ENCODE peak calls at places on chromosome 22, in seven cellular contexts. One of them, this sample, is unnamed.

GRCh38 chr22:48897638-48897954 is 930.1 kb downstream of the BRD1 start:
- DNase-seq in skeletal muscle cell: no peak
- DNase-seq in stimulated activated CD8-positive, alpha-beta memory T cell treated with anti-CD3 and anti-CD28 coated beads, Interleukin-7, amount 100 ng/mL, for 1 hour: no peak
- DNase-seq in T1000: no peak
- DNase-seq in brain pericyte: no peak
- DNase-seq in activated gamma-delta T cell treated with Interleukin-2 at 50 U/mL for 16 hours: no peak
- DNase-seq in GM12891: no peak
- DNase-seq in this sample: no peak

GRCh38 chr22:21837184-21837979 is 30.1 kb downstream of the MAPK1 start:
- DNase-seq in skeletal muscle cell: peak; percentile 52
- DNase-seq in stimulated activated CD8-positive, alpha-beta memory T cell treated with anti-CD3 and anti-CD28 coated beads, Interleukin-7, amount 100 ng/mL, for 1 hour: no peak
- DNase-seq in T1000: peak; percentile 6
- DNase-seq in brain pericyte: peak; percentile 21
- DNase-seq in activated gamma-delta T cell treated with Interleukin-2 at 50 U/mL for 16 hours: no peak
- DNase-seq in GM12891: no peak
- DNase-seq in this sample: no peak

GRCh38 chr22:19984201-19984753 is 32.3 kb downstream of the ARVCF start:
- DNase-seq in skeletal muscle cell: no peak
- DNase-seq in stimulated activated CD8-positive, alpha-beta memory T cell treated with anti-CD3 and anti-CD28 coated beads, Interleukin-7, amount 100 ng/mL, for 1 hour: no peak
- DNase-seq in T1000: peak; percentile 67
- DNase-seq in brain pericyte: no peak
- DNase-seq in activated gamma-delta T cell treated with Interleukin-2 at 50 U/mL for 16 hours: no peak
- DNase-seq in GM12891: no peak
- DNase-seq in this sample: no peak

GRCh38 chr22:40083794-40084193 is 89.0 kb downstream of the FAM83F start:
- DNase-seq in skeletal muscle cell: no peak
- DNase-seq in stimulated activated CD8-positive, alpha-beta memory T cell treated with anti-CD3 and anti-CD28 coated beads, Interleukin-7, amount 100 ng/mL, for 1 hour: no peak
- DNase-seq in T1000: no peak
- DNase-seq in brain pericyte: no peak
- DNase-seq in activated gamma-delta T cell treated with Interleukin-2 at 50 U/mL for 16 hours: no peak
- DNase-seq in GM12891: no peak
- DNase-seq in this sample: no peak

GRCh38 chr22:45163074-45163416 is 680 bp upstream of the NUP50 start:
- DNase-seq in skeletal muscle cell: no peak
- DNase-seq in stimulated activated CD8-positive, alpha-beta memory T cell treated with anti-CD3 and anti-CD28 coated beads, Interleukin-7, amount 100 ng/mL, for 1 hour: no peak
- DNase-seq in T1000: no peak
- DNase-seq in brain pericyte: no peak
- DNase-seq in activated gamma-delta T cell treated with Interleukin-2 at 50 U/mL for 16 hours: no peak
- DNase-seq in GM12891: peak; percentile 16
- DNase-seq in this sample: no peak

GRCh38 chr22:24225951-24226350 is 18.9 kb downstream of the GGT5 start:
- DNase-seq in skeletal muscle cell: no peak
- DNase-seq in stimulated activated CD8-positive, alpha-beta memory T cell treated with anti-CD3 and anti-CD28 coated beads, Interleukin-7, amount 100 ng/mL, for 1 hour: no peak
- DNase-seq in T1000: no peak
- DNase-seq in brain pericyte: no peak
- DNase-seq in activated gamma-delta T cell treated with Interleukin-2 at 50 U/mL for 16 hours: no peak
- DNase-seq in GM12891: no peak
- DNase-seq in this sample: no peak

GRCh38 chr22:24155597-24156145 is 25.6 kb upstream of the SUSD2 start:
- DNase-seq in skeletal muscle cell: no peak
- DNase-seq in stimulated activated CD8-positive, alpha-beta memory T cell treated with anti-CD3 and anti-CD28 coated beads, Interleukin-7, amount 100 ng/mL, for 1 hour: no peak
- DNase-seq in T1000: peak; percentile 33
- DNase-seq in brain pericyte: no peak
- DNase-seq in activated gamma-delta T cell treated with Interleukin-2 at 50 U/mL for 16 hours: peak; percentile 35
- DNase-seq in GM12891: peak; percentile 72
- DNase-seq in this sample: no peak

GRCh38 chr22:34493471-34493870 is 572.5 kb upstream of the ISX start:
- DNase-seq in skeletal muscle cell: no peak
- DNase-seq in stimulated activated CD8-positive, alpha-beta memory T cell treated with anti-CD3 and anti-CD28 coated beads, Interleukin-7, amount 100 ng/mL, for 1 hour: no peak
- DNase-seq in T1000: no peak
- DNase-seq in brain pericyte: no peak
- DNase-seq in activated gamma-delta T cell treated with Interleukin-2 at 50 U/mL for 16 hours: no peak
- DNase-seq in GM12891: no peak
- DNase-seq in this sample: no peak

GRCh38 chr22:42468841-42469240 is 36.6 kb upstream of the NFAM1 start:
- DNase-seq in skeletal muscle cell: no peak
- DNase-seq in stimulated activated CD8-positive, alpha-beta memory T cell treated with anti-CD3 and anti-CD28 coated beads, Interleukin-7, amount 100 ng/mL, for 1 hour: no peak
- DNase-seq in T1000: no peak
- DNase-seq in brain pericyte: no peak
- DNase-seq in activated gamma-delta T cell treated with Interleukin-2 at 50 U/mL for 16 hours: no peak
- DNase-seq in GM12891: no peak
- DNase-seq in this sample: no peak

GRCh38 chr22:25942989-25943411 is 201.0 kb downstream of the MYO18B start:
- DNase-seq in skeletal muscle cell: peak; percentile 1
- DNase-seq in stimulated activated CD8-positive, alpha-beta memory T cell treated with anti-CD3 and anti-CD28 coated beads, Interleukin-7, amount 100 ng/mL, for 1 hour: no peak
- DNase-seq in T1000: no peak
- DNase-seq in brain pericyte: no peak
- DNase-seq in activated gamma-delta T cell treated with Interleukin-2 at 50 U/mL for 16 hours: no peak
- DNase-seq in GM12891: no peak
- DNase-seq in this sample: peak; percentile 23

GRCh38 chr22:43823353-43823908 is 11.3 kb upstream of the EFCAB6 start:
- DNase-seq in skeletal muscle cell: no peak
- DNase-seq in stimulated activated CD8-positive, alpha-beta memory T cell treated with anti-CD3 and anti-CD28 coated beads, Interleukin-7, amount 100 ng/mL, for 1 hour: no peak
- DNase-seq in T1000: no peak
- DNase-seq in brain pericyte: no peak
- DNase-seq in activated gamma-delta T cell treated with Interleukin-2 at 50 U/mL for 16 hours: no peak
- DNase-seq in GM12891: peak; percentile 1
- DNase-seq in this sample: no peak

GRCh38 chr22:47030881-47031627 is 268.6 kb downstream of the TBC1D22A start:
- DNase-seq in skeletal muscle cell: no peak
- DNase-seq in stimulated activated CD8-positive, alpha-beta memory T cell treated with anti-CD3 and anti-CD28 coated beads, Interleukin-7, amount 100 ng/mL, for 1 hour: no peak
- DNase-seq in T1000: no peak
- DNase-seq in brain pericyte: no peak
- DNase-seq in activated gamma-delta T cell treated with Interleukin-2 at 50 U/mL for 16 hours: no peak
- DNase-seq in GM12891: no peak
- DNase-seq in this sample: no peak

GRCh38 chr22:18971321-18971751 is 35.2 kb upstream of the PRODH start:
- DNase-seq in skeletal muscle cell: no peak
- DNase-seq in stimulated activated CD8-positive, alpha-beta memory T cell treated with anti-CD3 and anti-CD28 coated beads, Interleukin-7, amount 100 ng/mL, for 1 hour: no peak
- DNase-seq in T1000: no peak
- DNase-seq in brain pericyte: no peak
- DNase-seq in activated gamma-delta T cell treated with Interleukin-2 at 50 U/mL for 16 hours: no peak
- DNase-seq in GM12891: no peak
- DNase-seq in this sample: no peak

GRCh38 chr22:34992672-34993071 is 73.3 kb upstream of the ISX start:
- DNase-seq in skeletal muscle cell: no peak
- DNase-seq in stimulated activated CD8-positive, alpha-beta memory T cell treated with anti-CD3 and anti-CD28 coated beads, Interleukin-7, amount 100 ng/mL, for 1 hour: no peak
- DNase-seq in T1000: no peak
- DNase-seq in brain pericyte: no peak
- DNase-seq in activated gamma-delta T cell treated with Interleukin-2 at 50 U/mL for 16 hours: no peak
- DNase-seq in GM12891: no peak
- DNase-seq in this sample: no peak

GRCh38 chr22:49769691-49770315 is 57.9 kb downstream of the BRD1 start:
- DNase-seq in skeletal muscle cell: no peak
- DNase-seq in stimulated activated CD8-positive, alpha-beta memory T cell treated with anti-CD3 and anti-CD28 coated beads, Interleukin-7, amount 100 ng/mL, for 1 hour: no peak
- DNase-seq in T1000: no peak
- DNase-seq in brain pericyte: no peak
- DNase-seq in activated gamma-delta T cell treated with Interleukin-2 at 50 U/mL for 16 hours: no peak
- DNase-seq in GM12891: no peak
- DNase-seq in this sample: no peak

GRCh38 chr22:19743081-19743480 is 17.5 kb upstream of the TBX1 start:
- DNase-seq in skeletal muscle cell: no peak
- DNase-seq in stimulated activated CD8-positive, alpha-beta memory T cell treated with anti-CD3 and anti-CD28 coated beads, Interleukin-7, amount 100 ng/mL, for 1 hour: no peak
- DNase-seq in T1000: no peak
- DNase-seq in brain pericyte: no peak
- DNase-seq in activated gamma-delta T cell treated with Interleukin-2 at 50 U/mL for 16 hours: no peak
- DNase-seq in GM12891: no peak
- DNase-seq in this sample: no peak

GRCh38 chr22:37240240-37240940 is 3.7 kb downstream of the RAC2 start:
- DNase-seq in skeletal muscle cell: no peak
- DNase-seq in stimulated activated CD8-positive, alpha-beta memory T cell treated with anti-CD3 and anti-CD28 coated beads, Interleukin-7, amount 100 ng/mL, for 1 hour: no peak
- DNase-seq in T1000: no peak
- DNase-seq in brain pericyte: no peak
- DNase-seq in activated gamma-delta T cell treated with Interleukin-2 at 50 U/mL for 16 hours: no peak
- DNase-seq in GM12891: no peak
- DNase-seq in this sample: no peak

This sample was measured in GOT3.